ENCODE peak calls at places on chromosomes 6 and 20, in ten cellular contexts. U is hepatic stellate cell; X is progenitor cell of endocrine pancreas; C is ACHN; T is fibroblast of mammary gland; G is activated CD8-positive, alpha-beta memory T cell treated with anti-CD3 and anti-CD28 coated beads, Interleukin-2, amount 50 U/mL, for 4 hours; A is upper lobe of right lung; O is mesendoderm; W is H9; Y is stimulated activated CD8-positive, alpha-beta memory T cell treated with anti-CD3 and anti-CD28 coated beads, Interleukin-4, amount 100 ng/mL, for 24 hours. Q is an unnamed sample.

GRCh38 chr6:163249651-163250101 is 164.8 kb upstream of the QKI start:
- DNase-seq in U (no peak), X (no peak), C (no peak), T (no peak), G (no peak), A (no peak), O (no peak), W (no peak), Y (no peak), Q (no peak)

GRCh38 chr6:7727951-7728854 is 2.3 kb downstream of the BMP6 start:
- DNase-seq in U (peak), X (peak), C (no peak), T (no peak), G (no peak), A (peak), O (peak), W (peak), Y (no peak), Q (no peak)

GRCh38 chr20:35575958-35576357 is 34.1 kb downstream of the ERGIC3 start:
- DNase-seq in U (no peak), X (no peak), C (no peak), T (no peak), G (no peak), A (peak), O (no peak), W (no peak), Y (no peak), Q (no peak)

GRCh38 chr6:125002090-125002741 is 40.0 kb downstream of the RNF217 start:
- DNase-seq in U (peak), X (no peak), C (peak), T (no peak), G (no peak), A (no peak), O (peak), W (no peak), Y (no peak), Q (no peak)

GRCh38 chr6:41801380-41801779 is 13.9 kb downstream of the TOMM6 start:
- DNase-seq in U (peak), X (no peak), C (peak), T (peak), G (no peak), A (no peak), O (no peak), W (no peak), Y (no peak), Q (no peak)

GRCh38 chr6:150409576-150410066 is 40.8 kb downstream of the IYD start:
- DNase-seq in U (no peak), X (no peak), C (no peak), T (no peak), G (no peak), A (no peak), O (no peak), W (no peak), Y (no peak), Q (no peak)

GRCh38 chr6:17630511-17631073 is 30.5 kb downstream of the FAM8A1 start:
- DNase-seq in U (no peak), X (no peak), C (no peak), T (no peak), G (no peak), A (peak), O (no peak), W (no peak), Y (no peak), Q (no peak)

GRCh38 chr6:129276986-129277385 is 394.0 kb downstream of the LAMA2 start:
- DNase-seq in U (no peak), X (no peak), C (no peak), T (no peak), G (no peak), A (no peak), O (no peak), W (no peak), Y (no peak), Q (no peak)

GRCh38 chr20:11544029-11544678 is 373.5 kb upstream of the BTBD3 start:
- DNase-seq in U (peak), X (peak), C (peak), T (peak), G (no peak), A (no peak), O (peak), W (no peak), Y (no peak), Q (no peak)

GRCh38 chr6:15132854-15133670 is 112.8 kb upstream of the JARID2 start:
- DNase-seq in U (peak), X (no peak), C (peak), T (peak), G (no peak), A (no peak), O (peak), W (no peak), Y (no peak), Q (no peak)

GRCh38 chr6:26351544-26351953 is 13.4 kb upstream of the BTN3A2 start:
- DNase-seq in U (peak), X (no peak), C (peak), T (peak), G (no peak), A (no peak), O (no peak), W (no peak), Y (no peak), Q (no peak)

GRCh38 chr6:29112135-29112534 is 4.3 kb downstream of the OR2J3 start:
- DNase-seq in U (no peak), X (no peak), C (no peak), T (no peak), G (no peak), A (no peak), O (peak), W (peak), Y (no peak), Q (no peak)

GRCh38 chr6:159404296-159404695 is 235.1 kb downstream of the FNDC1 start:
- DNase-seq in U (no peak), X (no peak), C (no peak), T (peak), G (no peak), A (no peak), O (no peak), W (no peak), Y (no peak), Q (no peak)

GRCh38 chr20:22430746-22431168 is 153.6 kb downstream of the FOXA2 start:
- DNase-seq in U (no peak), X (no peak), C (no peak), T (no peak), G (no peak), A (no peak), O (no peak), W (no peak), Y (no peak), Q (no peak)

GRCh38 chr6:137309078-137309762 is 90.0 kb upstream of the IFNGR1 start:
- DNase-seq in U (peak), X (no peak), C (peak), T (peak), G (no peak), A (peak), O (peak), W (peak), Y (no peak), Q (no peak)

GRCh38 chr6:34226731-34227586 is 9.7 kb upstream of the HMGA1 start:
- DNase-seq in U (no peak), X (no peak), C (no peak), T (no peak), G (no peak), A (no peak), O (peak), W (peak), Y (no peak), Q (no peak)

GRCh38 chr20:60372282-60372681 is 414.1 kb downstream of the CDH26 start:
- DNase-seq in U (no peak), X (no peak), C (no peak), T (no peak), G (no peak), A (no peak), O (no peak), W (no peak), Y (no peak), Q (no peak)

GRCh38 chr20:1337441-1337840 is 8.5 kb upstream of the SDCBP2 start:
- DNase-seq in U (no peak), X (no peak), C (no peak), T (no peak), G (no peak), A (no peak), O (no peak), W (no peak), Y (no peak), Q (no peak)

GRCh38 chr6:7559651-7560385 is 18.3 kb downstream of the DSP start:
- DNase-seq in U (no peak), X (no peak), C (no peak), T (peak), G (no peak), A (no peak), O (no peak), W (no peak), Y (no peak), Q (no peak)

GRCh38 chr20:63850689-63851547 is 10.4 kb upstream of the ABHD16B start:
- DNase-seq in U (no peak), X (no peak), C (no peak), T (no peak), G (no peak), A (no peak), O (no peak), W (no peak), Y (no peak), Q (no peak)

GRCh38 chr20:2829376-2829775 is 11.1 kb downstream of the PCED1A start:
- DNase-seq in U (no peak), X (no peak), C (no peak), T (no peak), G (no peak), A (no peak), O (no peak), W (no peak), Y (no peak), Q (no peak)

GRCh38 chr6:125346143-125346925 is 44.6 kb upstream of the HDDC2 start:
- DNase-seq in U (no peak), X (no peak), C (no peak), T (no peak), G (no peak), A (no peak), O (no peak), W (no peak), Y (no peak), Q (no peak)

GRCh38 chr6:112253842-112254816 is at the start of gene LAMA4:
- DNase-seq in U (peak), X (peak), C (peak), T (peak), G (no peak), A (peak), O (peak), W (peak), Y (peak), Q (no peak)

GRCh38 chr6:122648726-122649125 is 38.5 kb downstream of the PKIB start:
- DNase-seq in U (no peak), X (no peak), C (no peak), T (no peak), G (no peak), A (no peak), O (no peak), W (no peak), Y (no peak), Q (no peak)

GRCh38 chr6:154197176-154197850 is 158.3 kb downstream of the OPRM1 start:
- DNase-seq in U (peak), X (no peak), C (no peak), T (peak), G (no peak), A (no peak), O (no peak), W (no peak), Y (no peak), Q (no peak)

GRCh38 chr20:40144581-40144980 is 544.5 kb downstream of the MAFB start:
- DNase-seq in U (no peak), X (no peak), C (no peak), T (no peak), G (no peak), A (no peak), O (no peak), W (no peak), Y (no peak), Q (no peak)

GRCh38 chr20:63980317-63980805 is 571 bp upstream of the PRPF6 start:
- DNase-seq in U (no peak), X (no peak), C (no peak), T (peak), G (no peak), A (no peak), O (no peak), W (no peak), Y (no peak), Q (no peak)

GRCh38 chr6:156699017-156699421 is 78.2 kb upstream of the ARID1B start:
- DNase-seq in U (peak), X (no peak), C (peak), T (peak), G (no peak), A (no peak), O (no peak), W (no peak), Y (no peak), Q (no peak)

GRCh38 chr20:2118783-2119182 is 17.2 kb downstream of the STK35 start:
- DNase-seq in U (no peak), X (no peak), C (no peak), T (no peak), G (no peak), A (no peak), O (no peak), W (no peak), Y (no peak), Q (no peak)

GRCh38 chr20:51134405-51134804 is 111.5 kb upstream of the KCNG1 start:
- DNase-seq in U (no peak), X (no peak), C (no peak), T (no peak), G (no peak), A (no peak), O (no peak), W (no peak), Y (no peak), Q (peak)

GRCh38 chr20:37315293-37316110 is 26.0 kb downstream of the MANBAL start:
- DNase-seq in U (peak), X (no peak), C (no peak), T (peak), G (no peak), A (no peak), O (peak), W (no peak), Y (no peak), Q (no peak)

GRCh38 chr6:29653452-29654038 is 3.3 kb upstream of the MOG start:
- DNase-seq in U (peak), X (no peak), C (peak), T (peak), G (peak), A (no peak), O (peak), W (no peak), Y (peak), Q (peak)

GRCh38 chr6:170051229-170052172 is 239.4 kb downstream of the DLL1 start:
- DNase-seq in U (no peak), X (no peak), C (no peak), T (no peak), G (no peak), A (peak), O (no peak), W (no peak), Y (no peak), Q (no peak)

GRCh38 chr6:33613146-33613793 is 7.9 kb upstream of the ITPR3 start:
- DNase-seq in U (no peak), X (no peak), C (peak), T (peak), G (no peak), A (no peak), O (no peak), W (no peak), Y (no peak), Q (no peak)

GRCh38 chr6:149925253-149925973 is 2.5 kb upstream of the RAET1G start:
- DNase-seq in U (no peak), X (no peak), C (no peak), T (peak), G (no peak), A (peak), O (no peak), W (no peak), Y (no peak), Q (no peak)

GRCh38 chr6:15522026-15522425 is 140.8 kb downstream of the DTNBP1 start:
- DNase-seq in U (no peak), X (no peak), C (no peak), T (no peak), G (no peak), A (peak), O (no peak), W (peak), Y (no peak), Q (no peak)

GRCh38 chr20:50416930-50417329 is 93.3 kb upstream of the PTPN1 start:
- DNase-seq in U (no peak), X (no peak), C (no peak), T (no peak), G (no peak), A (no peak), O (no peak), W (no peak), Y (no peak), Q (no peak)

GRCh38 chr6:43247115-43247999 is 4.1 kb downstream of the TTBK1 start:
- DNase-seq in U (peak), X (peak), C (peak), T (peak), G (peak), A (peak), O (peak), W (peak), Y (peak), Q (peak)

GRCh38 chr6:11207199-11207968 is 25.1 kb downstream of the NEDD9 start:
- DNase-seq in U (peak), X (no peak), C (peak), T (peak), G (no peak), A (no peak), O (no peak), W (no peak), Y (no peak), Q (no peak)

GRCh38 chr20:53597085-53597482 is 3.4 kb upstream of the ZNF217 start:
- DNase-seq in U (no peak), X (no peak), C (no peak), T (no peak), G (no peak), A (no peak), O (no peak), W (no peak), Y (no peak), Q (no peak)

Q was measured in NK-92 treated with Interleukin-12 subunit alpha and Interleukin-12 subunit beta, amount 100 ng/mL, for 24 hours.